ENCODE peak calls at places on chromosomes 12 and 14, in nine cellular contexts. T is KG1; L is LoVo; Z is activated naive CD8-positive, alpha-beta T cell treated with anti-CD3 and anti-CD28 coated beads, Interleukin-2, amount 50 U/mL, for 24 hours; A is fibroblast of mammary gland; J is activated CD4-positive, alpha-beta T cell treated with anti-CD3 and anti-CD28 coated beads, Interleukin-2, amount 50 U/mL, for 4 hours; U is IMR-90; F is hippocampal formation; B is EH. M is an unnamed sample.

GRCh38 chr14:53630336-53630735 is 326.3 kb downstream of the BMP4 start:
- DNase-seq in T (no peak), L (no peak), Z (no peak), A (no peak), J (no peak), U (no peak), F (no peak), B (no peak), M (no peak)

GRCh38 chr14:23430733-23431105 is 4.7 kb downstream of the MYH7 start:
- DNase-seq in T (no peak), L (no peak), Z (no peak), A (peak), J (no peak), U (no peak), F (peak), B (peak), M (peak)

GRCh38 chr12:114414031-114414865 is 8.3 kb upstream of the TBX5 start:
- DNase-seq in T (no peak), L (no peak), Z (no peak), A (no peak), J (no peak), U (peak), F (no peak), B (peak), M (no peak)

GRCh38 chr14:90509403-90509802 is 112.6 kb downstream of the CALM1 start:
- DNase-seq in T (no peak), L (no peak), Z (no peak), A (no peak), J (no peak), U (no peak), F (no peak), B (no peak), M (no peak)

GRCh38 chr12:69240625-69240984 is 1.2 kb downstream of the CPSF6 start:
- DNase-seq in T (no peak), L (no peak), Z (peak), A (peak), J (peak), U (peak), F (no peak), B (peak), M (peak)

GRCh38 chr12:638948-639557 is 24.2 kb downstream of the NINJ2 start:
- DNase-seq in T (peak), L (no peak), Z (no peak), A (no peak), J (no peak), U (no peak), F (no peak), B (no peak), M (no peak)

GRCh38 chr14:22900088-22900799 is 17.2 kb downstream of the REM2 start:
- DNase-seq in T (peak), L (peak), Z (no peak), A (peak), J (peak), U (peak), F (no peak), B (peak), M (peak)

GRCh38 chr12:111598637-111599458 is at the start of gene ATXN2:
- DNase-seq in T (peak), L (no peak), Z (peak), A (no peak), J (peak), U (no peak), F (peak), B (peak), M (peak)

GRCh38 chr12:43789941-43790340 is 16.2 kb downstream of the TWF1 start:
- DNase-seq in T (no peak), L (no peak), Z (no peak), A (peak), J (no peak), U (peak), F (no peak), B (peak), M (no peak)